ENCODE peak calls at places on chromosomes 4 and X, in four cellular contexts. F is SK-N-SH, A is HepG2, S is K562. E is an unnamed sample.

GRCh38 chr4:145179201-145179860 is 1.1 kb downstream of the OTUD4 start:
- DNase-seq in F (peak), A (peak), S (peak), E (peak)

GRCh38 chrX:8668797-8669196 is 63.1 kb downstream of the ANOS1 start:
- DNase-seq in F (no peak), A (no peak), S (no peak), E (no peak)

GRCh38 chr4:70177117-70177516 is 18.4 kb upstream of the ODAM start:
- DNase-seq in F (no peak), A (no peak), S (no peak), E (no peak)

GRCh38 chrX:55132416-55132815 is 43.6 kb downstream of the PAGE2 start:
- DNase-seq in F (no peak), A (no peak), S (no peak), E (no peak)

GRCh38 chrX:115264009-115264408 is 25.5 kb upstream of the LUZP4 start:
- DNase-seq in F (peak), A (no peak), S (no peak), E (no peak)

GRCh38 chrX:63661676-63662075 is 123.3 kb downstream of the ARHGEF9 start:
- DNase-seq in F (no peak), A (no peak), S (no peak), E (no peak)

GRCh38 chr4:40576651-40577480 is 52.8 kb downstream of the RBM47 start:
- DNase-seq in F (no peak), A (peak), S (peak), E (no peak)

GRCh38 chr4:53479731-53480525 is 102.5 kb downstream of the FIP1L1 start:
- DNase-seq in F (no peak), A (no peak), S (no peak), E (no peak)

GRCh38 chr4:139553751-139554670 is 2.0 kb downstream of the SETD7 start:
- DNase-seq in F (no peak), A (no peak), S (no peak), E (no peak)

GRCh38 chr4:99504804-99505502 is 5.9 kb upstream of the C4orf17 start:
- DNase-seq in F (no peak), A (no peak), S (no peak), E (no peak)

GRCh38 chrX:10496345-10496965 is 123.9 kb downstream of the MID1 start:
- DNase-seq in F (peak), A (no peak), S (no peak), E (no peak)
- TF ChIP-seq FOXJ3 in F (no peak), A (no peak), S (no peak), E (no peak)

DNA sequence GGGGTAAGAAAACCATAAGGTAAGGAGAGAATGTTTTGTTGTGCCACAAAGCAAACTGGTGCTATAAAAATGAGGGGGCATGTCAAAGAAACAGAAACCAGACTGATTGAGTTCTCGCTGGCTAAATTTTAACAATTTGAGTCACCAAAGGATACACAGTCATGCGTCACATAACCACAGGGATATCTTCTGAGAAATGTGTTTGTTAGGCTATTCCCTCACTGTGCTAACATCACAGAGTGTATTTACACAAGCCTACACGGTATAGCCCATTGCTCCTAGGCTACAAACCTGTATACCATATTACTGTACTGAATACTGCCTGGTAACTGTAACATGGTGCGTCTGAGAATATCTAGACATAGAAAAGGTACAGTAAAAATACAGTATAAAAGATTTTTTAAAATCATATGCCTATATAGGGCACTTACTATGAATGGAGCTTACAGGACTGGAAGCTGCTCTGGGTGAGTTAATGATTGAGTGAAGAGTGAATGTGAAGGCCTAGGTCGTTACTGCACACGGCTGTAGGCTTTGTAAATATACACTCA is 50.1 kb downstream of the FBXW7 start:
- DNase-seq in F (no peak), A (peak), S (no peak), E (no peak)
- TF ChIP-seq FOXJ3 in F (no peak), A (peak), S (no peak), E (no peak)

GRCh38 chrX:11188664-11189063 is 77.5 kb downstream of the HCCS start:
- DNase-seq in F (no peak), A (no peak), S (no peak), E (no peak)

GRCh38 chrX:11193035-11193469 is 81.9 kb downstream of the HCCS start:
- DNase-seq in F (no peak), A (no peak), S (no peak), E (no peak)

GRCh38 chrX:11189097-11189496 is 78.0 kb downstream of the HCCS start:
- DNase-seq in F (no peak), A (no peak), S (no peak), E (no peak)

GRCh38 chrX:11187001-11187400 is 75.9 kb downstream of the HCCS start:
- DNase-seq in F (no peak), A (no peak), S (no peak), E (no peak)

GRCh38 chrX:11190745-11191510 is 79.8 kb downstream of the HCCS start:
- DNase-seq in F (no peak), A (no peak), S (no peak), E (no peak)
- TF ChIP-seq FOXJ3 in F (no peak), A (no peak), S (no peak), E (no peak)

GRCh38 chrX:34881671-34882070 is 60.9 kb upstream of the FAM47B start:
- DNase-seq in F (no peak), A (no peak), S (no peak), E (no peak)
- TF ChIP-seq FOXJ3 in F (no peak), A (no peak), S (no peak), E (no peak)

GRCh38 chr4:1642196-1642951 is 41.7 kb downstream of the FAM53A start:
- DNase-seq in F (no peak), A (no peak), S (no peak), E (no peak)

GRCh38 chr4:1640110-1640509 is 44.0 kb downstream of the FAM53A start:
- DNase-seq in F (no peak), A (no peak), S (no peak), E (no peak)

GRCh38 chr4:1643971-1644735 is 40.0 kb downstream of the FAM53A start:
- DNase-seq in F (no peak), A (no peak), S (no peak), E (no peak)

GRCh38 chr4:1639299-1639868 is 44.7 kb downstream of the FAM53A start:
- DNase-seq in F (no peak), A (no peak), S (no peak), E (no peak)

DNA sequence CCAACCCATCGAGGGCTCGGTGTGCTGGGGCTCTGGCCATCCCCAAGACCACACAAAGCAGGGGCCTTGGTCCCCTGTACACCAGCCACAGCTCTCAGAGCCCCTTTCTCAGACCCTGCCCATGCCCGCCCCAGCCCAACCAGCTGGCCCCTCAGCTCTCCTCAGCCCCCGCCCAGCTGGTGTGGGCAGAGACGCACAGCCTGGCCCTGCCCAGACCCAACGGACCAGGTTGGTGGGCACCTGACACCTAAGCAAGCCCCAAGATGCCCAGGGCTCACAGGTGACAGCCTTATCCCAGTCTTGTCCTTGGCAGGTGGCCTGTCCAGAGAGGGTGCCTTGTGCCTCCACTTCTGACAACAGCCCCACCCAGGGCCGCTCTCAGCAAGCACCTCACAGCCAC is 42.4 kb downstream of the FAM53A start:
- DNase-seq in F (no peak), A (no peak), S (no peak), E (no peak)
- TF ChIP-seq FOXJ3 in F (no peak), A (no peak), S (no peak), E (no peak)

GRCh38 chr4:73275318-73275654 is 16.7 kb upstream of the ANKRD17 start:
- DNase-seq in F (no peak), A (peak), S (no peak), E (no peak)
- TF ChIP-seq FOXJ3 in F (no peak), A (no peak), S (no peak), E (no peak)

DNA sequence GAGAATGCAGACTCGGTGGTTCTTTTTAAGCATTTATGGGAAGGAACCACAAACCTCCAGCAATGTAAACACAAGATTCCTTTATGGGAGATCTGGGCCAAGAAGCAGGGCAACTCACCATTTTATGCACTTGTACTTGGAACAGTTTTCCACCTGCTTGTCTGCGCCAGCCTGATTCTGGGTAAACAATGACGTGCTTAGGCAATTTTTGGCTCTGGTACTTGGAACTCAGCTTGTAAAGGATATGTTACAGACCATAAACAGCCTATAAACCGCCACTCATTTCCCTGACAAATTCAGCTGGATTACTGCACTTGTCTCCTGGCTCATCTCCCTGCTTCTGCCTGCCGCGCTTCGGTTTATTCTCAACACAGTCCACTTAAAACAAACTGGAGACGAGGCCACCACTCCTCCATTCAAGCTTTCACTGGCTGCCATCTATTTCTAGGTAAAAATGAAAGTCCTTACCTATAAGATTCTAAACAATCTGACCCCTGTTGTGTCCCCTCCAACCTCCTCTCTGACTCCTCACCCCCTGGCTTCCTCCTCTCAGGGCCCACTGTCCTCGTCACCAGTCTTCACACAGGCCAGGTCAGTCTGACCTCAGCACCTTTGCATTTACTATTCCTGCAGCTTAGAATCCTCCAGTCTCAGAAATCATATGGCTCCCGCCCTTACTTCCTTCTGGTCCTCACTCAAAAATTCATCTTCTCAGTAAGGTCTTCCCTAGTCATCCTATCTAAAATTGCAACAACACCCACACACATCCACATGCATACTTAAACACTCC is 205.9 kb upstream of the GALNT7 start:
- DNase-seq in F (no peak), A (no peak), S (no peak), E (no peak)
- TF ChIP-seq FOXJ3 in F (no peak), A (no peak), S (no peak), E (no peak)

DNA sequence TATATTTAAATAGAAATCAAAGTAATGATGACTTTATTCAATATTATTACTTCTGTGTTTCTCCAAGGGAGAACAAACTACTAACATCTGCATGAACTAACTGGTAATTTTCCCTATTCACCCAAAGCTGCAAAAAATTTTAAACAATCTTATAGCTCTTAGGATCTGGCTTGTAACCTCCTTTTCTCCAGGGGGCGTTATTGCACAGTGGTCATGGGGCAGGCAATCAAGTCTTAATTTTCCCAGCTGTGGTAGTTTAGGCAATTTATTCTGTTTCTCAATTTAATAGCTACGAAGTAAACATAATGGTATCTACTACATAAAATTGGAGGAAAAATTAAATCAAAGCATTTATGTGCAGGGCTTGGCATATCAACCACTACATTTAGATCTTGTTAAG is 137.5 kb upstream of the GUCY1A1 start:
- DNase-seq in F (peak), A (no peak), S (no peak), E (peak)
- TF ChIP-seq FOXJ3 in F (no peak), A (no peak), S (no peak), E (no peak)

E was measured in WTC11.